ENCODE peak calls at places on chromosomes 1 and 21, in five cellular contexts. G is activated T-cell treated with anti-CD3 and anti-CD28 coated beads, Interleukin-2, amount 50 U/mL, for 4 hours; A is naive thymus-derived CD8-positive, alpha-beta T cell; N is stimulated activated CD4-positive, alpha-beta T cell treated with anti-CD3 and anti-CD28 coated beads, Interleukin-1b, Interleukin-23, amount 100 ng/mL, for 24 hours; Y is heart left ventricle. L is an unnamed sample.

GRCh38 chr1:243582321-243582720 is 267.7 kb downstream of the AKT3 start:
- DNase-seq in Y (no peak), N (no peak), G (no peak), A (no peak), L (no peak)

GRCh38 chr1:43388613-43389012 is 987 bp downstream of the MED8 start:
- DNase-seq in A (no peak), Y (no peak), N (no peak), G (no peak), L (no peak)

GRCh38 chr1:93905051-93905450 is 4.2 kb downstream of the GCLM start:
- DNase-seq in G (no peak), A (no peak), N (no peak), Y (no peak), L (no peak)

GRCh38 chr21:36553406-36553805 is 73.5 kb upstream of the CLDN14 start:
- DNase-seq in G (no peak), A (no peak), N (no peak), Y (no peak), L (no peak)

GRCh38 chr21:45209685-45210284 is 77.9 kb downstream of the POFUT2 start:
- DNase-seq in G (no peak), Y (no peak), A (no peak), N (no peak), L (no peak)

GRCh38 chr1:22327411-22327810 is 124.2 kb upstream of the ZBTB40 start:
- DNase-seq in Y (no peak), A (no peak), G (no peak), N (no peak), L (peak; percentile 8)

GRCh38 chr1:109783436-109783835 is 19.7 kb upstream of the EPS8L3 start:
- DNase-seq in A (no peak), Y (no peak), G (no peak), N (no peak), L (no peak)

GRCh38 chr1:195717651-195718050 is 890.6 kb downstream of the KCNT2 start:
- DNase-seq in N (no peak), A (no peak), Y (no peak), G (no peak), L (no peak)

GRCh38 chr1:160781914-160782689 is 13.9 kb upstream of the LY9 start:
- DNase-seq in G (no peak), Y (no peak), N (no peak), A (no peak), L (peak; percentile 42)

GRCh38 chr1:174191255-174191906 is 32.1 kb downstream of the RABGAP1L start:
- DNase-seq in Y (no peak), N (no peak), G (no peak), A (no peak), L (no peak)

GRCh38 chr1:18907021-18907913 is 4.9 kb upstream of the ALDH4A1 start:
- DNase-seq in N (peak; percentile 39), Y (peak; percentile 57), G (peak; percentile 58), A (peak; percentile 60), L (no peak)

GRCh38 chr1:244919320-244920282 is 55.3 kb upstream of the HNRNPU start:
- DNase-seq in A (no peak), G (no peak), Y (no peak), N (no peak), L (no peak)

GRCh38 chr21:29376556-29376955 is 77.8 kb downstream of the BACH1 start:
- DNase-seq in Y (no peak), G (peak; percentile 32), A (peak; percentile 29), N (peak; percentile 42), L (no peak)